ENCODE peak calls at places on chromosomes 5 and 9, in four cellular contexts. X is astrocyte, C is AG09309, V is fibroblast of the aortic adventitia. T is an unnamed sample.
A peak's percentile ranks its signal among the peaks of the same experiment; 100 is the strongest.

GRCh38 chr9:127214421-127215265 is 49.9 kb upstream of the GARNL3 start:
- DNase-seq in X (peak; percentile 38), C (peak; percentile 27), V (peak; percentile 58), T (no peak)

GRCh38 chr5:51275428-51275827 is 107.8 kb upstream of the ISL1 start:
- DNase-seq in X (no peak), C (no peak), V (no peak), T (no peak)

GRCh38 chr5:106076655-106077054 is 1594.1 kb downstream of the EFNA5 start:
- DNase-seq in X (no peak), C (no peak), V (no peak), T (no peak)

GRCh38 chr9:124392254-124392653 is 23.0 kb downstream of the PSMB7 start:
- DNase-seq in X (peak; percentile 27), C (no peak), V (no peak), T (no peak)

GRCh38 chr9:98418578-98419259 is 163.3 kb upstream of the TBC1D2 start:
- DNase-seq in X (no peak), C (no peak), V (no peak), T (no peak)

GRCh38 chr9:121184463-121184862 is 17.2 kb downstream of the RAB14 start:
- DNase-seq in X (no peak), C (no peak), V (no peak), T (no peak)

GRCh38 chr5:154868702-154869101 is 10.3 kb downstream of the CNOT8 start:
- DNase-seq in X (no peak), C (no peak), V (no peak), T (no peak)

GRCh38 chr5:31579558-31579957 is 47.5 kb downstream of the C5orf22 start:
- DNase-seq in X (no peak), C (no peak), V (no peak), T (no peak)

GRCh38 chr5:151675956-151676712 is 10.6 kb downstream of the SPARC start:
- DNase-seq in X (no peak), C (no peak), V (peak; percentile 51), T (no peak)

GRCh38 chr9:2299156-2299842 is 284.2 kb downstream of the SMARCA2 start:
- DNase-seq in X (no peak), C (no peak), V (no peak), T (no peak)

GRCh38 chr9:129656795-129657390 is 8.6 kb upstream of the PRRX2 start:
- DNase-seq in X (peak; percentile 52), C (no peak), V (no peak), T (no peak)

GRCh38 chr9:129653819-129654528 is 11.5 kb upstream of the PRRX2 start:
- DNase-seq in X (no peak), C (no peak), V (no peak), T (no peak)

GRCh38 chr9:129654641-129655040 is 10.8 kb upstream of the PRRX2 start:
- DNase-seq in X (no peak), C (no peak), V (no peak), T (no peak)

GRCh38 chr9:129650680-129651235 is 8.8 kb upstream of the ASB6 start:
- DNase-seq in X (no peak), C (no peak), V (no peak), T (no peak)

DNA sequence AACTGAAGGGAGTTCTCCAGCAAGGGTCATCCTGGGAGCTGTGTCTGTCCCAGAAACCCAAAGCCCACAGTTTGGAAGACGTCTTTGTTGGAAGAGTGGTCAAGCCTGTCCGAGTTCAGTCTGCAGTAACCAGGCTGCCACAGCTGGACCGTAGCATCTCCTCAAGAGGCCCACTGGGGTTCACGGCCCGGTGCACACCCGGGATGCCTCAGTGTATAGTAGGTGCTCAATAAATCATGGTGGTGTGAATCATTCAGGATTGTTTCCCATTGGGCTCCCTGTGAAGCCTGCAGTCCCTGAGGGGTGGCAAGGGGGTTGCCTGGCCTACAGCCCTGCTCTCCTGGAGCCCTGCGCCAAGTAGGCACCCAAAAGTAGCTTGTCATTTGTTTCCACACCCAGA is 10.3 kb upstream of the PRRX2 start:
- DNase-seq in X (no peak), C (no peak), V (no peak), T (no peak)
- TF ChIP-seq CTCF in X (no peak), C (no peak), V (no peak), T (no peak)

DNA sequence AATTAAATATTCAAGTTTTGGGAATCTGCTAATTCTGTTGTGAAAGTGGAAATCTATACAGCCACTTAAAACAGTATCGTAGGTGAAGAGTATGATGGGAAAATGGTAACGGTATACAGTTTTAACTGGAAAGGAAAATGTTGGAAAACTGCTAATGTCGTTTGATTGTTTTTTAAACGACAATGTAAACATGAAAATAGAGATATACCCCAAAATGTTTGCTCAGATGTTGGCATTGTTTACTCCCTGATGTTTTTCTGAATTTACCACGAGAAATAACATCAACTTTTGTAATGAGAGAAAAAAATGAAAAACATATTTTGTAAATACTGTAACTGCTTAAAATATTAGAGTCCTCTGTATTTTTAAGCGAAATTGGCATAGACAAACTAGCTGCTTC is 2.7 kb downstream of the MATR3 start:
- DNase-seq in X (no peak), C (no peak), V (no peak), T (no peak)
- H3K4me3 ChIP-seq in X (peak overlapping the region; percentile 96), C (no peak overlapping the region), V (peak overlapping the region; percentile 13), T (peak overlapping the region; percentile 85)

GRCh38 chr5:73153513-73153912 is 19.5 kb upstream of the TMEM174 start:
- DNase-seq in X (no peak), C (no peak), V (no peak), T (no peak)

GRCh38 chr5:73151733-73152410 is 21.1 kb upstream of the TMEM174 start:
- DNase-seq in X (no peak), C (no peak), V (peak; percentile 13), T (no peak)

GRCh38 chr5:73154607-73155006 is 18.4 kb upstream of the TMEM174 start:
- DNase-seq in X (no peak), C (no peak), V (no peak), T (no peak)

GRCh38 chr5:73150872-73151271 is 22.1 kb upstream of the TMEM174 start:
- DNase-seq in X (no peak), C (no peak), V (no peak), T (no peak)

GRCh38 chr5:73152411-73153388 is 20.3 kb upstream of the TMEM174 start:
- DNase-seq in X (no peak), C (no peak), V (no peak), T (no peak)
- TF ChIP-seq CTCF in X (no peak), C (no peak), V (no peak), T (no peak)

GRCh38 chr5:102664946-102665345 is 90.2 kb upstream of the PAM start:
- DNase-seq in X (no peak), C (no peak), V (no peak), T (no peak)
- H3K4me3 ChIP-seq in X (no peak overlapping the region), C (no peak overlapping the region), V (no peak overlapping the region), T (no peak overlapping the region)

DNA sequence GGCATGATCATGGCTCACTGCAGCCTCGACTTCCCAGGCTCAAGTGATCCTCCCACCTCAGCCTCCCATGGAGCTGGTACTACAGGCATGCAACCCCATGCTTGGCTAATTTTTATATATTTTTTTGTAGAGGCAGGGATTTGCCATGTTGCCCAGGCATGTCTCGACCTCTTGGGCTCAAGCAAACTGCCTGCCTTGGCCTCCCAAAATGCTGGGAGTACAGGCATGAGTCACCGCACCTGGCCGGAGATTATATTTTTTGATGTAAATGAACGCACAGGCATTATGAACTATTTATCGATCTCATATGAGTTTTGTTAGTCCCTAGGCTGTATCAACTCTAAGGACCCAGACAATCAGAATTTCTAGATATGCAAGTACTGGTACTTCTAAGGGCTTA is 25.5 kb upstream of the CEP120 start:
- DNase-seq in X (no peak), C (no peak), V (no peak), T (no peak)
- TF ChIP-seq CTCF in X (no peak), C (no peak), V (no peak), T (no peak)

DNA sequence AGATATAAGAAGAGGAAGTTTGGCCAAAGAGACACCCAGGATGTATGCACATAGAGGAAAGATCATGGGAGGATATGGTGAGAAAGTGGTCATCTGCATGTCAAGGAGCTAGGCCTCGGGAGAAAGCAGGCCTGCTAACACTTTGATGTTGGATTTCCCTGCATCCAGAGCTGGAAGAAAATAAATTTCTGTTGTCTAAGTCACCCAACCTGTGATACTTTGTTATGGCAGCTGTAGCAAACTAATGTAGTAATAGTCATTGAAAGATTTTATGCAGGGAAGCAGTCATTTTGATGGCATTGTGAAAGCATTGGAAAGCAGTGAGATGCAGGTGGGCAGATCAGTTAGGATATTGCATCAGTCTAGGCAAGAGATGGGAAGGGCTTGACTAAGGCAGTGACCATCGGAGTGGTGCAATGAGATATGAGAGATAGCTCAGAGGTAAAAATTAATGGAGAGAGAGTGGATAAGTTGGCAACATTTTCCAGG is 24.5 kb upstream of the FOCAD start:
- DNase-seq in X (no peak), C (no peak), V (no peak), T (no peak)
- H3K4me3 ChIP-seq in X (no peak overlapping the region), C (no peak overlapping the region), V (no peak overlapping the region), T (no peak overlapping the region)

GRCh38 chr9:113480612-113481011 is 17.1 kb downstream of the RGS3 start:
- DNase-seq in X (no peak), C (no peak), V (no peak), T (no peak)
- TF ChIP-seq CTCF in X (no peak), C (no peak), V (no peak), T (no peak)

GRCh38 chr9:131666029-131666428 is 73.8 kb downstream of the RAPGEF1 start:
- DNase-seq in X (no peak), C (no peak), V (peak; percentile 73), T (no peak)

GRCh38 chr9:131668057-131668438 is 71.8 kb downstream of the RAPGEF1 start:
- DNase-seq in X (no peak), C (no peak), V (no peak), T (no peak)

GRCh38 chr9:131668439-131669233 is 71.2 kb downstream of the RAPGEF1 start:
- DNase-seq in X (peak; percentile 86), C (no peak), V (peak; percentile 56), T (no peak)

GRCh38 chr9:131666779-131667178 is 73.1 kb downstream of the RAPGEF1 start:
- DNase-seq in X (no peak), C (no peak), V (no peak), T (no peak)

DNA sequence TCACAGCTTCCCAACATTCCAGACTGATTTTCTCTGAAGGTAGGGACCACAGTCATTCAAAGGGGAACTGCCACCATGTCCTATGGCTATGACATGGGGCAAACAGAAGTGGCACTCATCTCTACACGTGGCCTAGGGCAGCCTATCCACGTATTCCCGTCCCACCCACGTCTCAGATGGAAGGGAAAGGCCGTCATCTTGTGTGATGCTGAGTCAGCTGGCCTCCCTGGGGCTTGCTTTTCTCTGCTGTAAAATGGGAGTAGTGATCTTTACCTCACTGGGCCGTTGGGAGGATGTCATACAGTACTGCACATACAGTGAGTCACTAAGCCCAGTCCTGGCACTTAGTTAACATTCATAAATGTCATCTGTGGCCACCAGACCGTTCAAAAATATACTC is 72.3 kb downstream of the RAPGEF1 start:
- DNase-seq in X (peak; percentile 27), C (no peak), V (no peak), T (no peak)
- H3K4me3 ChIP-seq in X (no peak overlapping the region), C (no peak overlapping the region), V (no peak overlapping the region), T (no peak overlapping the region)